ENCODE peak calls at places on chromosomes 11 and 22, in five cellular contexts. T is AG04450, A is IMR-90, Q is right atrium auricular region, G is kidney epithelial cell. Y is an unnamed sample.

GRCh38 chr11:72932132-72932570 is 117.9 kb downstream of the ATG16L2 start:
- DNase-seq in T (peak), A (peak), Q (no peak), G (no peak), Y (peak)

GRCh38 chr22:23075525-23076216 is 5.4 kb downstream of the GNAZ start:
- DNase-seq in T (no peak), A (no peak), Q (no peak), G (no peak), Y (no peak)

GRCh38 chr11:19953342-19953741 is 206.9 kb downstream of the DBX1 start:
- DNase-seq in T (no peak), A (peak), Q (no peak), G (peak), Y (no peak)

GRCh38 chr22:21771631-21771976 is 36.0 kb upstream of the YPEL1 start:
- DNase-seq in T (no peak), A (no peak), Q (no peak), G (no peak), Y (no peak)

GRCh38 chr11:95768521-95768920 is 21.1 kb downstream of the FAM76B start:
- DNase-seq in T (no peak), A (peak), Q (no peak), G (no peak), Y (no peak)

GRCh38 chr11:47786373-47786772 is 19.2 kb upstream of the FNBP4 start:
- DNase-seq in T (no peak), A (peak), Q (peak), G (no peak), Y (no peak)

GRCh38 chr11:122093731-122094130 is 22.3 kb downstream of the BLID start:
- DNase-seq in T (no peak), A (peak), Q (no peak), G (no peak), Y (peak)

GRCh38 chr11:59182457-59183151 is 10.7 kb downstream of the DTX4 start:
- DNase-seq in T (no peak), A (no peak), Q (no peak), G (no peak), Y (no peak)

GRCh38 chr11:16896716-16897115 is 117.5 kb downstream of the PLEKHA7 start:
- DNase-seq in T (no peak), A (no peak), Q (no peak), G (no peak), Y (no peak)

GRCh38 chr22:40345801-40346177 is 511 bp upstream of the ADSL start:
- DNase-seq in T (no peak), A (no peak), Q (no peak), G (no peak), Y (no peak)

GRCh38 chr11:83249972-83250593 is 36.1 kb downstream of the CCDC90B start:
- DNase-seq in T (peak), A (peak), Q (no peak), G (peak), Y (peak)

GRCh38 chr22:46041642-46042041 is 64.7 kb upstream of the WNT7B start:
- DNase-seq in T (no peak), A (no peak), Q (no peak), G (no peak), Y (no peak)

GRCh38 chr22:46038516-46039430 is 61.8 kb upstream of the WNT7B start:
- DNase-seq in T (no peak), A (no peak), Q (no peak), G (no peak), Y (no peak)

GRCh38 chr22:46039531-46039930 is 62.6 kb upstream of the WNT7B start:
- DNase-seq in T (no peak), A (no peak), Q (no peak), G (no peak), Y (no peak)

GRCh38 chr22:46042786-46043185 is 65.8 kb upstream of the WNT7B start:
- DNase-seq in T (no peak), A (peak), Q (no peak), G (no peak), Y (no peak)

GRCh38 chr22:46040471-46041465 is 63.8 kb upstream of the WNT7B start:
- DNase-seq in T (no peak), A (no peak), Q (no peak), G (no peak), Y (no peak)
- H3K4me3 ChIP-seq in T (no peak), A (no peak), Q (no peak), G (no peak), Y (no peak)

GRCh38 chr22:31244044-31244942 is 32.2 kb downstream of the LIMK2 start:
- DNase-seq in T (peak), A (peak), Q (no peak), G (peak), Y (peak)

GRCh38 chr22:31243339-31244043 is 31.4 kb downstream of the LIMK2 start:
- DNase-seq in T (no peak), A (no peak), Q (no peak), G (no peak), Y (no peak)

GRCh38 chr22:31241200-31241599 is 29.1 kb downstream of the LIMK2 start:
- DNase-seq in T (no peak), A (peak), Q (no peak), G (no peak), Y (no peak)

GRCh38 chr22:31240011-31240410 is 27.9 kb downstream of the LIMK2 start:
- DNase-seq in T (no peak), A (peak), Q (no peak), G (no peak), Y (no peak)

DNA sequence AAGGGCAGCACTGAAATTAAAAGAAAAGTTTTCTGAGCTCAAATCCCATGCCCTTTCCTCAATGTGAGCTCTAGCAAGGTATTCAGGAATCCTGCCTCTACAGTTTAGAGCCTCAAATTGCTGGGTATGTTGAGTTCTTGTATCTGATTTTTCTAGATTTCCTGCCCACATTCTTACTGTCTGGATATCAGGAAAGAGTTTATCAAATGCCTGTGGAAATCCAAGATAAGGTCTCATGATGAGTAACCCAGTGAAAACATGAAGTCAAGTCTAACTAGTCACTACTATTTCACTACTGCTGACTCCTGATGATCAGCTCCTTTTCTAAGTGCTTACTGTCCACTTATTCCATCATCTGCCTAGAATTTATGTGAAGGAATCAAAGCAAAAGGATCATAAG is 29.8 kb downstream of the LIMK2 start:
- DNase-seq in T (no peak), A (peak), Q (no peak), G (no peak), Y (no peak)
- TF ChIP-seq CTCF in T (peak), A (peak), Q (no peak), G (no peak), Y (peak)

GRCh38 chr11:65541093-65542010 is 16.5 kb downstream of the SCYL1 start:
- DNase-seq in T (no peak), A (no peak), Q (no peak), G (no peak), Y (no peak)
- H3K4me3 ChIP-seq in T (peak), A (peak), Q (peak), G (no peak), Y (no peak)

GRCh38 chr11:110527146-110527545 is 97.4 kb downstream of the FDX1 start:
- DNase-seq in T (no peak), A (peak), Q (no peak), G (no peak), Y (no peak)

GRCh38 chr11:110531056-110531756 is 101.5 kb downstream of the FDX1 start:
- DNase-seq in T (no peak), A (peak), Q (no peak), G (no peak), Y (no peak)

GRCh38 chr11:110525883-110526282 is 96.1 kb downstream of the FDX1 start:
- DNase-seq in T (peak), A (peak), Q (no peak), G (no peak), Y (peak)

GRCh38 chr11:110526323-110526722 is 96.6 kb downstream of the FDX1 start:
- DNase-seq in T (no peak), A (no peak), Q (no peak), G (no peak), Y (no peak)

DNA sequence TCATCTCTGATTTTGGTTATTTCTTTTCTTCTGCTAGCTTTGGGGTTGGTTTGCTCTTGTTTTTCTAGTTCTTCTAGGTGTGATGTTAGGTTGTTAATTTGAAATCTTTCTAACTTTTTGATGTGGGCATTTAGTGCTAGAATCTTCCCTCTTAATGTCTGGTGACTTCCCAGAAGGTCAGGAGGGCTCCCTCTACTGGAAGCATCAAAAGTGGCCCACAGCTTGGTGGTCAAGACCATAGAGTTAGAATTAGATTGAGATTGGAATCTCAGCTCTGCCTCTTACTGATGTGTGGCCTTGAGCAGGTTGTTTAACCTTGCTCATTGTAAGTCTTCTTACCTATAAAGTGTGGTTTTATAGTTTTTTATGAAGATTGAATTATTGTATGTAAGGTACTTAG is 99.3 kb downstream of the FDX1 start:
- DNase-seq in T (no peak), A (no peak), Q (no peak), G (no peak), Y (no peak)
- TF ChIP-seq CTCF in T (peak), A (peak), Q (no peak), G (peak), Y (peak)

Y was measured in astrocyte of the cerebellum.